ENCODE peak calls at places on chromosomes 2 and 18, in six cellular contexts. A, B, T, G, X and Q are unnamed samples. For H3K4me1, the result is how much of the 10 kb centered on the place peaks cover.

GRCh38 chr2:17864676-17865075 is 13.8 kb upstream of the KCNS3 start:
- DNase-seq in A (no peak), B (no peak), T (no peak), G (no peak), X (no peak), Q (no peak)

GRCh38 chr2:179057737-179058136 is 7.8 kb upstream of the CCDC141 start:
- DNase-seq in A (no peak), B (no peak), T (no peak), G (no peak), X (no peak), Q (no peak)

GRCh38 chr2:94956797-94957391 is 68.6 kb upstream of the MAL start:
- DNase-seq in A (peak), B (peak), T (peak), G (peak), X (no peak), Q (peak)

GRCh38 chr2:236180831-236181453 is 12.8 kb upstream of the GBX2 start:
- DNase-seq in A (peak), B (peak), T (peak), G (peak), X (no peak), Q (no peak)

GRCh38 chr18:28657836-28658410 is 481.0 kb upstream of the CDH2 start:
- DNase-seq in A (no peak), B (no peak), T (no peak), G (peak), X (no peak), Q (no peak)

GRCh38 chr18:577606-578005 is 2.6 kb upstream of the CETN1 start:
- DNase-seq in A (no peak), B (no peak), T (no peak), G (no peak), X (no peak), Q (no peak)

GRCh38 chr2:45634223-45634622 is 17.3 kb upstream of the PRKCE start:
- DNase-seq in A (no peak), B (no peak), T (no peak), G (no peak), X (no peak), Q (no peak)

GRCh38 chr2:25951071-25951547 is 31.2 kb downstream of the KIF3C start:
- DNase-seq in A (peak), B (peak), T (peak), G (peak), X (no peak), Q (peak)

GRCh38 chr18:22175326-22175725 is 5.9 kb downstream of the GATA6 start:
- DNase-seq in A (no peak), B (no peak), T (no peak), G (no peak), X (no peak), Q (no peak)

GRCh38 chr2:174327958-174328308 is 6.8 kb upstream of the SP9 start:
- DNase-seq in A (no peak), B (no peak), T (no peak), G (no peak), X (no peak), Q (no peak)

GRCh38 chr2:231960810-231961348 is 634 bp upstream of the DIS3L2 start:
- DNase-seq in A (no peak), B (no peak), T (no peak), G (no peak), X (no peak), Q (no peak)

GRCh38 chr2:226649871-226650660 is 149.6 kb downstream of the IRS1 start:
- DNase-seq in A (peak), B (peak), T (no peak), G (peak), X (peak), Q (peak)

GRCh38 chr2:180307096-180307495 is 300.0 kb upstream of the CWC22 start:
- DNase-seq in A (no peak), B (no peak), T (no peak), G (no peak), X (no peak), Q (no peak)

GRCh38 chr2:232343816-232344215 is 34.7 kb upstream of the ALPP start:
- DNase-seq in A (no peak), B (no peak), T (no peak), G (no peak), X (no peak), Q (no peak)

GRCh38 chr2:50449306-50449705 is 582.6 kb downstream of the NRXN1 start:
- DNase-seq in A (no peak), B (no peak), T (no peak), G (peak), X (no peak), Q (no peak)

GRCh38 chr2:97819769-97820168 is 106.4 kb downstream of the ZAP70 start:
- DNase-seq in A (no peak), B (no peak), T (no peak), G (no peak), X (no peak), Q (no peak)

GRCh38 chr18:80247403-80247916 is at the start of gene PARD6G:
- DNase-seq in A (peak), B (peak), T (no peak), G (peak), X (peak), Q (peak)

DNA sequence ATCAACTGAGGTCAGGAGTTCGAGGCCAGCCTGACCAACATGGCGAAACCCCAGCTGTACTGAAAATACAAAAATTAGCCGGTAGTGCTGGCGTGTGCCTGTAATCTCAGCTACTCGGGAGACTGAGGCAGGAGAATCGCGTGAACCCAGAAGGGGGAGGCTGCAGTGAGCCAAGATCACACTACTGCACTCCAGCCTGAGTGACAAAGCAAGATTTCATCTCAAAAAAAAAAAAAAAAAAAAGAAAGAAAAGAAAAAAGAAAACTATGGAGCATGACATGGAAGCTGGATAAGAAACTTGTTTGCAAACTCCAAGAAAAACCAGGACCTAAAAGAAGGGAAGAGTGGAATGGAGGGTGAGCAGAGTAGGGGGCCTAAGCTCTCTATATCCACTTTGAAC is 1.9 kb upstream of the CHMP1B start:
- DNase-seq in A (peak), B (no peak), T (no peak), G (no peak), X (no peak), Q (no peak)
- H3K4me3 ChIP-seq in A (no peak), B (no peak), T (no peak), G (no peak), X (peak), Q (no peak)

GRCh38 chr2:144479659-144480058 is 40.3 kb downstream of the ZEB2 start:
- DNase-seq in A (no peak), B (no peak), T (no peak), G (no peak), X (no peak), Q (no peak)

GRCh38 chr2:144481666-144482065 is 38.3 kb downstream of the ZEB2 start:
- DNase-seq in A (no peak), B (no peak), T (no peak), G (no peak), X (no peak), Q (no peak)

GRCh38 chr2:144480257-144480656 is 39.7 kb downstream of the ZEB2 start:
- DNase-seq in A (no peak), B (no peak), T (no peak), G (peak), X (no peak), Q (no peak)

GRCh38 chr2:144481109-144481508 is 38.8 kb downstream of the ZEB2 start:
- DNase-seq in A (no peak), B (no peak), T (no peak), G (no peak), X (no peak), Q (no peak)

DNA sequence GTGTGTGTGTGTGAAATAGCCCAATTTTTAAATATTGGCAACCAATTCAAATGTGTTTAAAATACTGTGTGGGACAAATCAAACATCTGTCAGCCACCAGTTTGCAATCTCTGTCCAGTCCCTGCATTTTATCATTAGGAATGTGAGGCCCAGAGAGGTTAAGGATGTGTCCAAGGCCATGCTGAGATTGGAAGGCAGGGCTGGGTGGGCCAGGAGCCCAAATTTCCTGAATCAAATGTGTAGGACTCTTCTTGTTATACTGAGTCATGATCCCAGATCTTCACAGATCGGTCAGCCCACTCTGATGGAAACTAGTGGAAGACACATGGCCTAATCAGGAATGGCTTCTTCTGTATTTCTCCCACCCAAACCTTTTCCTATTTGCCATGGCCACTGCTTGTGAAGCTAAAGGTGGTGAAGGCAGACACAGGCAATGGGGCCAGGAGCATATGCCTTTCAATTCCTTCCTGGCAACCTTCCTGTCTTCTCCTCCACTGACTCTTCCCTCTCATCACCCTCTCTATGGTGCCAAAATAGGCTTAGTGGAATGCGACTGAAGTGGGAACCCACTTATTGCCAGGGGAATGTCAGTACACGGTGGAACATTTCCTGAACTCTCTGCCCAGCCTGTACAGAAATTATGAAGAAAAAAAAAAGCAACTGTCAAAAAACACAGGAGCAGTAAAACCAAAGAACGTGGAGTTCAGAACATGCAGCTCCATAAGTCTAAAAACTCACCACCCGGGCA is 35.5 kb downstream of the ZEB2 start:
- DNase-seq in A (no peak), B (no peak), T (no peak), G (no peak), X (no peak), Q (no peak)
- H3K27ac ChIP-seq in A (peak), B (no peak), T (no peak), G (no peak), X (peak), Q (no peak)

GRCh38 chr2:196229013-196229412 is 57.6 kb upstream of the STK17B start:
- DNase-seq in A (no peak), B (no peak), T (no peak), G (no peak), X (no peak), Q (no peak)

GRCh38 chr2:196230051-196230450 is 58.7 kb upstream of the STK17B start:
- DNase-seq in A (peak), B (peak), T (no peak), G (no peak), X (no peak), Q (no peak)

GRCh38 chr2:196233033-196233807 is 61.8 kb upstream of the STK17B start:
- DNase-seq in A (peak), B (peak), T (peak), G (peak), X (no peak), Q (peak)

GRCh38 chr2:196233808-196234501 is 62.6 kb upstream of the STK17B start:
- DNase-seq in A (peak), B (no peak), T (peak), G (no peak), X (no peak), Q (no peak)

GRCh38 chr2:196230460-196230859 is 59.1 kb upstream of the STK17B start:
- DNase-seq in A (no peak), B (no peak), T (no peak), G (no peak), X (no peak), Q (no peak)
- H3K4me1 ChIP-seq in A (under half), B (under half), T (half or more), G (under half), X (under half), Q (under half)

DNA sequence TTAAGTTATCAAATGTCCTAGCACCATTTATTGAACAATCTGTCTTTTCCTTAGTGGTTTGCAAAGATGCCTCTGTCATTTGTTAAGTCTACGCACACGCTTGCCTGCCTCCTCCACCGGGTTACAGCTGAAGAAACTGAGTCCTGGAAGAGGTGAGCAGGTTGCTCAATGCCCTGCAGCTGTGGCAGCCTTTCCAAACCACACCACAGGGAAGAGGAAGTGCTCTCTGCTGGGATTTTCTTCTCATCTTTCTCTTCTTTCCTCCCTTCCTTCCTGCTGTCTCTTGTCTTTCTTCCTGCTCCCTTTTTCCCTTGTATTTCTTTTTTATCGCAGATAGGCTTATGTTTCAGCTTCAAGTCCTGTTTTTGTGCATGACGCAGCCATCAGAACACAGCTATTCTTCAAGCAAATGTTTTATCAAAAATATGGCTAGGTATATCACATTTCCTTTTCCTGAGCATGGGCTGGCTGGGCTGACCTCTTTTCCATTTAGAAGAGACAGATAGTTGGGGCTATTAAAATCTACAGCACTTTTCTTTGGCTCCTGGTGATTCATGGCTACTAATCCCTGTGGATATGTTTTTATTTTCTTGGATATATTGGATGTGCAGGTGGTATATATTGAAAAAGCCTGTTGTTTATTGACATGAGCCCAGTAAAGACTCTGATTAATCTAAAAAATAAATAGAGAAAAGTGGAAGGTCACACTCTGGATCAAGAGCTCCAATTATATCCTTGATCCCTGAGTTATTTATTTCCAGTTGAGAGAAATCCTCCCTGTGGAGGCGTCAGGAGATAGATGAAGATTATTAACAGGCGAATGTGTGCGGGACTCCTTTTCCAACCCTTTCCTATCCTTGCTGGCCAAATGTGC is 214.6 kb downstream of the TSN start:
- DNase-seq in A (no peak), B (no peak), T (no peak), G (no peak), X (no peak), Q (no peak)
- H3K4me3 ChIP-seq in A (no peak), B (no peak), T (no peak), G (no peak), X (peak), Q (no peak)

DNA sequence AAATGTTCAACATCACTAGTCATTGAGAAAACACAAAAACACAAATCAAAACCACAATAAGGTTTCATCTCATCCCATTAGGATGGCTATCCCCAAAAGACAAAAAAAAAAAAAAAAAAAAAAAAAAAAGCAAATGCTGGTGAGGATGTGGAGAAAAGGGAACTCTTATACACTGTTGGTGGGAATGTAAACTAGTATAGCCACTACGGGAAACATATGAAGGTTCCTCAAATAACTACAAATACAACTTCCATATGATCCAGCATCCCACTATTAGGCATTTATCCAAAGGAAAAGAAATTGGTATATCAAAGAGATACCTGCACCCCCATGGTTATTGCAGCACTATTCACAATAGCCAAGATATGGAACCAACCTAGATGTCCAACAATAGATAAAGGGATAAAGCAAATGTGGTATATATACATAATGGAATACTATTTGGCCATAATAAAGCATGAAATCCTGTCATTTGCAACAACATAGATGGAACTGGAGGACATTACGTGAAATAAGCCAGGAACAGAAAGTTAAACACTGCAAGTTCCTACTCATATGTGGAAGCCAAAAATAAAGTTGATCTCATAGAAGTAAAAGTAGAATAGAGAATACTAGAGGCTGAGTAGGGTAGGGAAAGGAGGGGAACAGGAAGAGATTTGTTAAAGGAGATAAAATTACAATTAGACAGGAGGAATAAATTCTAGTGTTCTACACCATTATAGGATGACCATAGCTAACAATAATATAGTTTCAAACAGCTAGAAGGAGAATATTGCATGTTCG is 8.4 kb downstream of the POLR1A start:
- DNase-seq in A (no peak), B (no peak), T (no peak), G (no peak), X (no peak), Q (no peak)
- H3K27ac ChIP-seq in A (no peak), B (no peak), T (no peak), G (no peak), X (no peak), Q (no peak)

GRCh38 chr2:224025874-224026273 is 13.2 kb downstream of the SERPINE2 start:
- DNase-seq in A (peak), B (peak), T (peak), G (no peak), X (no peak), Q (no peak)

GRCh38 chr2:224022474-224022873 is 16.6 kb downstream of the SERPINE2 start:
- DNase-seq in A (no peak), B (no peak), T (no peak), G (no peak), X (no peak), Q (no peak)

GRCh38 chr2:224023188-224023587 is 15.9 kb downstream of the SERPINE2 start:
- DNase-seq in A (no peak), B (no peak), T (no peak), G (peak), X (no peak), Q (no peak)

GRCh38 chr2:224027070-224027469 is 12.0 kb downstream of the SERPINE2 start:
- DNase-seq in A (no peak), B (no peak), T (no peak), G (no peak), X (no peak), Q (no peak)

GRCh38 chr2:224024270-224024669 is 14.8 kb downstream of the SERPINE2 start:
- DNase-seq in A (no peak), B (no peak), T (no peak), G (no peak), X (no peak), Q (no peak)
- H3K4me1 ChIP-seq in A (under half), B (under half), T (under half), G (under half), X (under half), Q (under half)

GRCh38 chr18:45739848-45740247 is 15.9 kb downstream of the SLC14A1 start:
- DNase-seq in A (no peak), B (no peak), T (no peak), G (no peak), X (no peak), Q (no peak)
- H3K4me3 ChIP-seq in A (no peak), B (no peak), T (no peak), G (no peak), X (no peak), Q (no peak)

DNA sequence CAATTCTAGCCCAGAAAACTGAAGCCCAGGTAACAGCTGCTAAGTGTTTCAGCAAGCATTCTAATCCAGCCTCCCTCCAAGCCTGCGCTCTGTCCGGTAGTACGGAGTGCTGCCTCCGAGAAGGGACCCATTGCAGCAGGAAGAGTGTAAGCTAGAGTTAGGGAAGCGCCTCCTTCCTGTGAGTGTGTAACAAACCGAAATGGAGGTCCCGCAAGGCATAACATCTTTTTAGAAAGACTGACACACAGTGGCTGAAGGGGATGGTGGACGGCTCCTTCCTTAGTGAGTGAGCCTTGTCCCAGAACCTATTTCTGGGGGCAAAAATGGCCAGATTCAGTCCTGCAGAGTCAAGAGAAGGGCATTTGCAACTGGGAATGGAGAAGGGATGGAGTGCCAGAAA is 12.2 kb downstream of the PKDCC start:
- DNase-seq in A (no peak), B (no peak), T (no peak), G (no peak), X (no peak), Q (no peak)
- H3K27ac ChIP-seq in A (peak), B (peak), T (no peak), G (no peak), X (peak), Q (no peak)